ENCODE peak calls at places on chromosome 5, in four cellular contexts. M is heart left ventricle, D is NT2/D1, G is WERI-Rb-1. Q is an unnamed sample.

GRCh38 chr5:98997000-98997399 is 68.2 kb upstream of the CHD1 start:
- DNase-seq in M (no peak), D (no peak), G (no peak), Q (no peak)

GRCh38 chr5:129459485-129460120 is 495 bp upstream of the ADAMTS19 start:
- DNase-seq in M (peak; percentile 69), D (peak; percentile 11), G (peak; percentile 40), Q (peak; percentile 75)

GRCh38 chr5:143800715-143801114 is 11.2 kb upstream of the HMHB1 start:
- DNase-seq in M (no peak), D (no peak), G (no peak), Q (no peak)

GRCh38 chr5:38922199-38922598 is 76.4 kb downstream of the OSMR start:
- DNase-seq in M (no peak), D (peak; percentile 27), G (peak; percentile 62), Q (peak; percentile 72)

GRCh38 chr5:160742446-160742845 is 109.6 kb downstream of the ATP10B start:
- DNase-seq in M (no peak), D (no peak), G (no peak), Q (no peak)

GRCh38 chr5:154318691-154319090 is 127.1 kb upstream of the SAP30L start:
- DNase-seq in M (no peak), D (no peak), G (no peak), Q (no peak)

GRCh38 chr5:124700930-124701458 is 45.4 kb downstream of the ZNF608 start:
- DNase-seq in M (no peak), D (no peak), G (no peak), Q (no peak)

GRCh38 chr5:124061663-124062062 is 549.7 kb downstream of the CSNK1G3 start:
- DNase-seq in M (no peak), D (no peak), G (no peak), Q (no peak)

GRCh38 chr5:125196479-125197183 is 450.2 kb upstream of the ZNF608 start:
- DNase-seq in M (no peak), D (no peak), G (peak; percentile 54), Q (no peak)

GRCh38 chr5:73394610-73395009 is 54.0 kb downstream of the FOXD1 start:
- DNase-seq in M (no peak), D (no peak), G (no peak), Q (no peak)

GRCh38 chr5:33475706-33476105 is 34.9 kb downstream of the TARS1 start:
- DNase-seq in M (no peak), D (no peak), G (no peak), Q (no peak)

GRCh38 chr5:180046656-180047055 is 24.9 kb downstream of the RNF130 start:
- DNase-seq in M (no peak), D (no peak), G (no peak), Q (no peak)

GRCh38 chr5:151741678-151742423 is 16.6 kb downstream of the ATOX1 start:
- DNase-seq in M (no peak), D (no peak), G (no peak), Q (no peak)

GRCh38 chr5:92998456-92998855 is 582.6 kb downstream of the NR2F1-AS1 start:
- DNase-seq in M (no peak), D (no peak), G (no peak), Q (no peak)

GRCh38 chr5:147547730-147548129 is 37.9 kb upstream of the DPYSL3 start:
- DNase-seq in M (no peak), D (no peak), G (no peak), Q (no peak)

GRCh38 chr5:43193952-43194321 is 1.9 kb downstream of the NIM1K start:
- DNase-seq in M (no peak), D (no peak), G (no peak), Q (peak; percentile 37)

GRCh38 chr5:74500037-74500917 is 140.3 kb downstream of the ENC1 start:
- DNase-seq in M (no peak), D (no peak), G (no peak), Q (no peak)

GRCh38 chr5:102106599-102106998 is 189.5 kb downstream of the SLCO4C1 start:
- DNase-seq in M (no peak), D (no peak), G (peak; percentile 57), Q (no peak)

GRCh38 chr5:124843596-124843899 is 97.1 kb upstream of the ZNF608 start:
- DNase-seq in M (no peak), D (no peak), G (no peak), Q (no peak)

GRCh38 chr5:10913846-10914245 is 152.8 kb upstream of the DAP start:
- DNase-seq in M (no peak), D (no peak), G (no peak), Q (no peak)

GRCh38 chr5:173782671-173783101 is 105.5 kb upstream of the CPEB4 start:
- DNase-seq in M (no peak), D (no peak), G (no peak), Q (no peak)

GRCh38 chr5:19369561-19369960 is 618.4 kb downstream of the CDH18 start:
- DNase-seq in M (no peak), D (no peak), G (no peak), Q (no peak)

GRCh38 chr5:57434683-57435082 is 47.9 kb downstream of the ACTBL2 start:
- DNase-seq in M (no peak), D (no peak), G (no peak), Q (no peak)

GRCh38 chr5:128196791-128197190 is 113.2 kb downstream of the SLC12A2 start:
- DNase-seq in M (no peak), D (no peak), G (no peak), Q (no peak)

GRCh38 chr5:115558388-115558956 is 13.9 kb upstream of the FEM1C start:
- DNase-seq in M (no peak), D (no peak), G (no peak), Q (no peak)

GRCh38 chr5:141866111-141866510 is 12.1 kb downstream of the PCDH1 start:
- DNase-seq in M (no peak), D (no peak), G (no peak), Q (no peak)

GRCh38 chr5:157162919-157163510 is 3.0 kb downstream of the GARIN3 start:
- DNase-seq in M (no peak), D (no peak), G (no peak), Q (no peak)

GRCh38 chr5:131212471-131213021 is 41.8 kb downstream of the LYRM7 start:
- DNase-seq in M (no peak), D (no peak), G (no peak), Q (no peak)

GRCh38 chr5:35247645-35248034 is 17.4 kb upstream of the PRLR start:
- DNase-seq in M (no peak), D (no peak), G (no peak), Q (no peak)

GRCh38 chr5:17096975-17097695 is 120.3 kb upstream of the BASP1 start:
- DNase-seq in M (no peak), D (no peak), G (no peak), Q (peak; percentile 43)

GRCh38 chr5:72383280-72384205 is 63.4 kb downstream of the PTCD2 start:
- DNase-seq in M (no peak), D (no peak), G (no peak), Q (no peak)

GRCh38 chr5:170752257-170753215 is 31.0 kb upstream of the GABRP start:
- DNase-seq in M (no peak), D (no peak), G (no peak), Q (no peak)

GRCh38 chr5:57804007-57804444 is 321.4 kb upstream of the ACTBL2 start:
- DNase-seq in M (no peak), D (no peak), G (no peak), Q (no peak)

GRCh38 chr5:32511778-32512374 is 67.3 kb upstream of the ZFR start:
- DNase-seq in M (no peak), D (no peak), G (no peak), Q (no peak)

GRCh38 chr5:127296321-127296720 is 5.7 kb downstream of the MEGF10 start:
- DNase-seq in M (no peak), D (no peak), G (no peak), Q (no peak)

GRCh38 chr5:139690385-139691274 is 42.5 kb downstream of the CXXC5 start:
- DNase-seq in M (no peak), D (no peak), G (peak; percentile 93), Q (peak; percentile 81)

GRCh38 chr5:168656633-168657032 is 77.5 kb upstream of the PANK3 start:
- DNase-seq in M (no peak), D (no peak), G (no peak), Q (no peak)

GRCh38 chr5:93503598-93504067 is 77.4 kb downstream of the NR2F1-AS1 start:
- DNase-seq in M (no peak), D (no peak), G (no peak), Q (no peak)

GRCh38 chr5:77101298-77101697 is 14.2 kb upstream of the ZBED3 start:
- DNase-seq in M (no peak), D (no peak), G (no peak), Q (no peak)

DNA sequence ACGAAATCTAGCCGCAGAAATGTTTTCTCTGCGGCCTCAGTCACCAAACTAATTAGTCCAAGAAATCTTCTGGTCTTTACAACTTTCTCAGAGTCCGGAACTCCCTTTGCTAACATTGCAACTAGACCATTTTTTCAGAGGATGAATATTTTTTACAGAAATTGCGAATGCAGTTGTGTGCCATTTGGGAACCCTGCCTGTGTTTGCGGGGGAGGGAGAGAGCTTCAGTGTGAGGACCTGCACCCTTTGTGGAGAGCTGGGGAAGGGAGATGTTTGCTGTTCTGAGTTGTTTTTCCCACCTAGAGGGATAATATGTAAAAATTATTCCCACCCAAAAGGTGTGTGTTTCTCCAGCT is 2.1 kb downstream of the IRX1 start:
- DNase-seq in M (no peak), D (no peak), G (no peak), Q (no peak)
- H3K27me3 ChIP-seq in M (peaks cover 95% of the 10 kb centered on the region), D (peaks cover 76% of the 10 kb centered on the region), G (peaks cover 94% of the 10 kb centered on the region), Q (peaks cover 97% of the 10 kb centered on the region)

DNA sequence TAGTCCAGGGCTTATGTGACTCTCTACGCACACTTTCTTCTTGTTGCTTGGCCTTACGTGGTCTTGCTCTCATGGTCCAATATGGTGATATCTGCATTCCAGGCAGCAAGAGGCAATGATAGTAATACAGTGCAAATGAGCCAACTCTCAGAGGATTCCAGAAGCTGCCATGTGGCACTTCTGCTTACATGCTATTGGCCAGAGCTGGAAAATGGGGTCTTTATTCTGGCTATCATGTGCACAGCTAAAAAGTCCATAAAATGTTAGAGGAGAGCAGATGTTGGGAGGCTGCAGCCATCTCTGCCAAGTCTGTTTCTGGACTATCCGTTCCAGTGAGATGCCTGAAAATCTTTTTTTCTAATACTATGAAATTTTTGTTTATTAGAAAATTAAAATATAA is 2.9 kb upstream of the SEPTIN8 start:
- DNase-seq in M (no peak), D (no peak), G (no peak), Q (no peak)
- H3K27me3 ChIP-seq in M (no peaks in the 10 kb centered on the region), D (peaks cover 30% of the 10 kb centered on the region), G (no peaks in the 10 kb centered on the region), Q (peaks cover 38% of the 10 kb centered on the region)

GRCh38 chr5:178359738-178360137 is 127.1 kb upstream of the PHYKPL start:
- DNase-seq in M (peak; percentile 4), D (no peak), G (no peak), Q (no peak)

GRCh38 chr5:178360231-178360925 is 127.8 kb upstream of the PHYKPL start:
- DNase-seq in M (peak; percentile 57), D (no peak), G (no peak), Q (no peak)

GRCh38 chr5:178361657-178362445 is 129.2 kb upstream of the PHYKPL start:
- DNase-seq in M (peak; percentile 18), D (no peak), G (no peak), Q (no peak)

GRCh38 chr5:178363501-178364325 is 131.1 kb upstream of the PHYKPL start:
- DNase-seq in M (peak; percentile 56), D (no peak), G (no peak), Q (no peak)

GRCh38 chr5:178360926-178361235 is 128.3 kb upstream of the PHYKPL start:
- DNase-seq in M (no peak), D (no peak), G (no peak), Q (no peak)
- H3K27me3 ChIP-seq in M (no peaks in the 10 kb centered on the region), D (peaks cover 3% of the 10 kb centered on the region), G (no peaks in the 10 kb centered on the region), Q (no peaks in the 10 kb centered on the region)

GRCh38 chr5:150189728-150190502 is at the start of gene SLC6A7:
- DNase-seq in M (no peak), D (no peak), G (no peak), Q (peak; percentile 85)
- H3K27me3 ChIP-seq in M (peaks cover 14% of the 10 kb centered on the region), D (peaks cover 74% of the 10 kb centered on the region), G (no peaks in the 10 kb centered on the region), Q (peaks cover 55% of the 10 kb centered on the region)

Q was measured in H7.